ENCODE peak calls at places on chromosome 1, in seven cellular contexts. Z is trophoblast cell, O is mesendoderm, X is neuronal stem cell, Q is H9, P is mesenchymal stem cell, U is H1. S is an unnamed sample.

GRCh38 chr1:171794085-171794484 is 12.6 kb downstream of the METTL13 start:
- DNase-seq in Q (no peak), P (peak; percentile 72), O (no peak), Z (no peak), U (no peak), X (no peak), S (peak; percentile 85)

GRCh38 chr1:170149241-170149640 is 3.5 kb downstream of the NTMT2 start:
- DNase-seq in Z (no peak), U (no peak), O (no peak), X (no peak), P (no peak), Q (no peak), S (no peak)

GRCh38 chr1:61173118-61173517 is 90.8 kb downstream of the NFIA start:
- DNase-seq in U (no peak), Q (no peak), O (no peak), Z (no peak), X (no peak), P (no peak), S (no peak)

GRCh38 chr1:222061711-222062359 is 319.9 kb upstream of the DUSP10 start:
- DNase-seq in P (no peak), U (no peak), Z (no peak), O (no peak), X (no peak), Q (no peak), S (no peak)

GRCh38 chr1:66930823-66931174 is 6.0 kb downstream of the MIER1 start:
- DNase-seq in U (no peak), X (no peak), Q (no peak), O (no peak), Z (no peak), P (no peak), S (no peak)

GRCh38 chr1:246786606-246787238 is 62.5 kb downstream of the SCCPDH start:
- DNase-seq in P (no peak), X (no peak), U (no peak), Z (no peak), O (no peak), Q (no peak), S (no peak)

GRCh38 chr1:235004276-235004675 is 124.4 kb downstream of the TOMM20 start:
- DNase-seq in O (no peak), Q (no peak), Z (no peak), U (no peak), P (no peak), X (no peak), S (no peak)

GRCh38 chr1:184387871-184388670 is 1.2 kb downstream of the C1orf21 start:
- DNase-seq in P (peak; percentile 86), U (no peak), X (no peak), O (peak; percentile 40), Q (no peak), Z (peak; percentile 33), S (peak; percentile 89)

GRCh38 chr1:168271636-168272035 is 9.0 kb upstream of the TBX19 start:
- DNase-seq in Z (no peak), X (no peak), U (no peak), O (peak; percentile 40), Q (no peak), P (no peak), S (no peak)

GRCh38 chr1:40939320-40940059 is 40.0 kb upstream of the CTPS1 start:
- DNase-seq in Q (no peak), U (no peak), O (no peak), X (no peak), P (peak; percentile 51), Z (no peak), S (peak; percentile 70)

GRCh38 chr1:67031121-67031520 is 22.8 kb downstream of the SLC35D1 start:
- DNase-seq in X (no peak), U (no peak), P (no peak), Z (no peak), Q (no peak), O (no peak), S (no peak)

GRCh38 chr1:155379877-155380192 is 59.1 kb downstream of the RUSC1 start:
- DNase-seq in O (no peak), U (no peak), Z (no peak), X (no peak), Q (no peak), P (no peak), S (no peak)

GRCh38 chr1:64478594-64479248 is 8.8 kb downstream of the CACHD1 start:
- DNase-seq in X (no peak), O (no peak), Q (no peak), P (no peak), Z (no peak), U (no peak), S (no peak)

GRCh38 chr1:91842563-91842962 is 43.4 kb downstream of the TGFBR3 start:
- DNase-seq in U (no peak), O (no peak), X (no peak), P (no peak), Q (no peak), Z (no peak), S (no peak)

GRCh38 chr1:91842056-91842455 is 43.9 kb downstream of the TGFBR3 start:
- DNase-seq in P (peak; percentile 29), X (no peak), O (no peak), U (no peak), Q (no peak), Z (no peak), S (no peak)

GRCh38 chr1:91846007-91846620 is 39.8 kb downstream of the TGFBR3 start:
- DNase-seq in X (no peak), U (no peak), Q (no peak), O (peak; percentile 20), Z (no peak), P (peak; percentile 64), S (peak; percentile 46)

GRCh38 chr1:91844862-91845528 is 41.0 kb downstream of the TGFBR3 start:
- DNase-seq in Z (peak; percentile 34), U (no peak), O (no peak), Q (no peak), P (peak; percentile 92), X (no peak), S (peak; percentile 94)

DNA sequence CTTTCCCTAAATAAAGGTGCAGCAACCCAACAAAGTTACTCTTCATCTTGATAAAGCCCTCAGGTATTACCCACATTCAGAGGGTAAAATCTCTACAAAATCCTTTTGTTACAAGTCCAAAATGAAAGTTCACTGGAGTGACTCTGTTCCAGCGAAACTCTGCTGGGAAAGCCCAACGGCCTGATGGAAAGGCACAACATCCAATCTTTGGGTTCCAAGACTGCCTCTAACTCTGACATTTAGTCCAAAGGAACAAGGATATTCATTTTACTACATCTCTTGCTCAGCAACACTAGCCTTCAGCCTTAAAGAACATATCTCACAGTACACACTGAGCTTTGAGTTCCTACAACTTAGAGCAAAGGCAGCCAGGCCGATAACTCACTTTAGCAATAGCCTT is 42.1 kb downstream of the TGFBR3 start:
- DNase-seq in Q (no peak), P (no peak), Z (no peak), O (no peak), U (no peak), X (no peak), S (no peak)
- H3K18ac ChIP-seq in Q (no peak overlapping the region), P (no peak overlapping the region), Z (no peak overlapping the region), O (no peak overlapping the region), U (no peak overlapping the region), X (no peak overlapping the region), S (no peak overlapping the region)

GRCh38 chr1:32924881-32925344 is 23.7 kb upstream of the TMEM54 start:
- DNase-seq in U (peak; percentile 82), Q (peak; percentile 74), Z (no peak), O (peak; percentile 68), P (no peak), X (peak; percentile 40), S (no peak)
- H3K27me3 ChIP-seq in U (peaks cover 12% of the 10 kb centered on the region), Q (peaks cover 20% of the 10 kb centered on the region), Z (no peaks in the 10 kb centered on the region), O (peaks cover 10% of the 10 kb centered on the region), P (peaks cover 16% of the 10 kb centered on the region), X (peaks cover 19% of the 10 kb centered on the region), S (peaks cover 2% of the 10 kb centered on the region)

GRCh38 chr1:22031214-22031962 is 21.1 kb upstream of the CDC42 start:
- DNase-seq in P (peak; percentile 72), O (no peak), Q (no peak), Z (no peak), U (no peak), X (no peak), S (no peak)
- H2AK5ac ChIP-seq in P (no peak overlapping the region), O (no peak overlapping the region), Q (no peak overlapping the region), Z (no peak overlapping the region), U (no peak overlapping the region), X (no peak overlapping the region), S (no peak overlapping the region)

DNA sequence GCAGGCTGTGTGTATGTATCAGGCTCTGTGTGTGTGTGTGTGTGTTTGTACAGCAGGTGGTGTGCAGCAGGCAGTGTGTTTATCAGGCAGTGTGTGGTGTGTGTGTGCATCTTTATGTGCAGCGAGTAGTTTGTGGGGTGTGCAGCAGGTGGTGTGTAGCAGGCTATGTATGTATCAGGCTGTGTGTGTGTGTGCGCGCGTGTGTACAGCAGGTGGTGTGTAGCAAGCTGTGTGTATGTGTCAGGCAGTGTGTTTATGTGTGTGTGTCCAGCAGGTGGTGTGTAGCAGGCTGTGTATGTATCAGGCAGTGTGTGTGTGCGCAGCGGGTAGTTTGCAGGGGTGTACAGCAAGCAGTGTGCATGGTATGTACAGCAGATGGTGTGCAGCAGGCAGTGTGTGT is 29.0 kb downstream of the PTPRF start:
- DNase-seq in Q (no peak), Z (no peak), O (no peak), X (no peak), P (no peak), U (no peak), S (no peak)
- H3K18ac ChIP-seq in Q (no peak overlapping the region), Z (peak overlapping the region; percentile 26), O (no peak overlapping the region), X (peak overlapping the region; percentile 0), P (no peak overlapping the region), U (peak overlapping the region; percentile 39), S (no peak overlapping the region)

GRCh38 chr1:10936998-10937901 is 75.2 kb upstream of the TARDBP start:
- DNase-seq in Z (peak; percentile 55), P (no peak), O (no peak), Q (no peak), U (peak; percentile 50), X (no peak), S (no peak)
- H3K27me3 ChIP-seq in Z (no peaks in the 10 kb centered on the region), P (peaks cover 76% of the 10 kb centered on the region), O (no peaks in the 10 kb centered on the region), Q (no peaks in the 10 kb centered on the region), U (no peaks in the 10 kb centered on the region), X (peaks cover 50% of the 10 kb centered on the region), S (peaks cover 18% of the 10 kb centered on the region)

GRCh38 chr1:26346274-26347033 is 7.5 kb downstream of the CRYBG2 start:
- DNase-seq in X (no peak), Z (no peak), O (no peak), U (no peak), P (no peak), Q (no peak), S (no peak)
- H2AK5ac ChIP-seq in X (peak overlapping the region; percentile 81), Z (peak overlapping the region; percentile 7), O (no peak overlapping the region), U (no peak overlapping the region), P (no peak overlapping the region), Q (no peak overlapping the region), S (peak overlapping the region; percentile 24)

S was measured in IMR-90.